ENCODE peak calls at places on chromosomes 6 and 20, in eight cellular contexts. S is CD8-positive, alpha-beta T cell; T is psoas muscle; U is heart right ventricle; G is effector memory CD4-positive, alpha-beta T cell; F is mesenchymal stem cell; X is ascending aorta; O is heart left ventricle. B is an unnamed sample. For H3K4me1, the result is how much of the 10 kb centered on the place peaks cover.

GRCh38 chr6:75563032-75563431 is 38.6 kb upstream of the SENP6 start:
- DNase-seq in S (no peak), F (peak), X (no peak), G (no peak), T (no peak), U (no peak), O (no peak), B (no peak)

GRCh38 chr20:16040742-16041141 is 532.5 kb downstream of the KIF16B start:
- DNase-seq in X (no peak), U (no peak), O (no peak), T (no peak), F (no peak), S (no peak), G (no peak), B (no peak)

GRCh38 chr20:37937686-37938085 is 34.8 kb downstream of the VSTM2L start:
- DNase-seq in F (no peak), O (no peak), T (no peak), U (no peak), X (no peak), G (no peak), S (no peak), B (no peak)

GRCh38 chr6:93424303-93425064 is 5.1 kb upstream of the EPHA7 start:
- DNase-seq in U (no peak), O (no peak), G (no peak), X (no peak), S (no peak), T (no peak), F (peak), B (no peak)

GRCh38 chr6:50539441-50539840 is 173.9 kb upstream of the TFAP2D start:
- DNase-seq in G (no peak), X (no peak), T (no peak), U (no peak), F (no peak), O (no peak), S (no peak), B (no peak)

GRCh38 chr6:134079406-134079921 is 27.0 kb upstream of the SLC2A12 start:
- DNase-seq in U (no peak), T (no peak), G (no peak), O (no peak), X (no peak), S (no peak), F (no peak), B (no peak)

GRCh38 chr6:126054258-126054702 is 67.9 kb downstream of the TRMT11 start:
- DNase-seq in S (no peak), G (no peak), T (no peak), U (no peak), F (peak), O (no peak), X (no peak), B (peak)

GRCh38 chr20:41436679-41437078 is 70.1 kb upstream of the EMILIN3 start:
- DNase-seq in U (no peak), G (no peak), T (no peak), F (peak), S (no peak), X (no peak), O (no peak), B (no peak)

GRCh38 chr20:45283529-45284065 is 23.0 kb upstream of the RBPJL start:
- DNase-seq in O (no peak), T (no peak), U (no peak), X (no peak), F (no peak), G (no peak), S (no peak), B (no peak)

GRCh38 chr6:158698876-158699440 is 49.1 kb downstream of the SYTL3 start:
- DNase-seq in U (no peak), X (peak), F (peak), G (no peak), S (no peak), T (no peak), O (no peak), B (no peak)

GRCh38 chr6:134103004-134103403 is 50.6 kb upstream of the SLC2A12 start:
- DNase-seq in F (no peak), T (no peak), O (no peak), U (no peak), X (no peak), G (no peak), S (no peak), B (no peak)

GRCh38 chr6:90983462-90983861 is 396.6 kb upstream of the MAP3K7 start:
- DNase-seq in S (no peak), T (no peak), F (no peak), U (no peak), G (no peak), X (no peak), O (no peak), B (no peak)

DNA sequence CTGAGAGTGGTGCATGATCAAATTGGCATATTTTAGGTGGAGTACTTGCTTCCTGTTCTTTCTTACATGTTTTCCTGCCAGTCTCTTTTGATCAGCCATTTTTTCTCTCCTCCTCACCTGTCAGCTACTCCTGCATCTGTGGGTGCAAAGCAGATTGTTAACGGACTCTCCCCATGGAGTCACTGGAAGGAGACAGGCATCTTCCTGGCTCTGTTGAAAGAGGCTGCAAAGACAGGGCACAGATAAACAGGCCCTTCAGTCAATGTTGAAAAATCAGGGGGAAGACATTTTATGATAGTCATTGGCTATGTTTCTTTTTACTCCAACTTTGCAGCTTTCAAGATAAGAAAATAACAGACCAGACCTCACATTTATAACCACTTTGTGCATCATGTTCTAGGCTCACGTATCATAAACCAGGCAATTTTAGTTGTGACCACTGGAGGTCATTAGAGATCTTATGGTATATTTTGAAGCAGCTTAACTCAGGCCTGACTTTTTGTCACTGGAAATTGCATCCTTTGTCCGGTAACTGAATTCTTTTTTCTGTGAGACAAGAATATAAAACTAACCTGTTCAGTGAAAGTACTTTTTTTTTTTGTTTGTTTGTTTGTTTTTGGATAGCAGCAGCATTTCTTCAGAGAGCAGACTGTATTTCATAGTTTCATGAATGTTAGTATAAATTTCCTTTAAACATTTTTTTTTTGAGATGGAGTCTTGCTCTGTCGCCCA is 20.1 kb downstream of the ECT2L start:
- DNase-seq in U (no peak), F (peak), X (no peak), T (no peak), S (no peak), O (no peak), G (no peak), B (peak)
- H3K27ac ChIP-seq in U (no peak), F (no peak), X (no peak), T (no peak), S (no peak), O (no peak), G (no peak), B (no peak)

GRCh38 chr20:62732766-62733165 is 24.1 kb downstream of the NTSR1 start:
- DNase-seq in X (no peak), U (no peak), S (no peak), O (no peak), T (no peak), G (no peak), F (no peak), B (no peak)

GRCh38 chr20:62734336-62734735 is 25.7 kb downstream of the NTSR1 start:
- DNase-seq in S (no peak), F (no peak), G (no peak), U (no peak), X (no peak), T (no peak), O (peak), B (no peak)

GRCh38 chr20:62733250-62733842 is 24.7 kb downstream of the NTSR1 start:
- DNase-seq in T (no peak), S (no peak), F (no peak), U (no peak), O (no peak), X (no peak), G (no peak), B (no peak)

GRCh38 chr20:62734881-62735280 is 26.2 kb downstream of the NTSR1 start:
- DNase-seq in U (no peak), F (no peak), G (no peak), X (no peak), S (no peak), T (no peak), O (peak), B (no peak)

DNA sequence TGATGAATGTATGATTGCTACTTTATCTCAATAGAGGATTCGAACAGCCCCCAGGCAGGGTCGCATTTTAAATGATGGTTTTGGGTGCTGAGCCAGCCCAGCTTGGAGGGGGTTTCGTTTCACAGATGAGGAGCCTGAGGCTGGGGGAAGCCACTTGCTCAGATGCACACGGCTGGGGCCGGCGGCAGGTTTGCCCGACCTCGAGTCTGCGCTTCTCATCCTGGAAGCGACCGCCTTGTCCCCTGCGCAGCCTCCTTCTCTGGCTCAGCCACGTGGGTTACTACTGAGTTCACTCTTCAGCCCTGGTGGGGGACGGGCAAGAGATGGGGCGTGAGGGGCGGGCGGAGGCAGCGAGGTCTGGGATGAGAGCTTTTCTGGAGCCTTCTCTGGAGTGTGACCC is 25.3 kb downstream of the NTSR1 start:
- DNase-seq in O (peak), S (no peak), U (no peak), T (no peak), G (no peak), X (no peak), F (no peak), B (peak)
- H3K4me1 ChIP-seq in O (under half), S (under half), U (under half), T (under half), G (under half), X (under half), F (under half), B (under half)

GRCh38 chr20:63952769-63953168 is 3.4 kb downstream of the UCKL1 start:
- DNase-seq in O (no peak), X (no peak), S (no peak), G (no peak), F (no peak), U (no peak), T (no peak), B (no peak)
- H3K27ac ChIP-seq in O (peak), X (no peak), S (no peak), G (no peak), F (no peak), U (peak), T (peak), B (peak)

GRCh38 chr20:5642155-5642981 is 107.8 kb upstream of the SHLD1 start:
- DNase-seq in F (peak), U (no peak), O (peak), T (no peak), S (no peak), G (no peak), X (no peak), B (peak)
- H3K4me1 ChIP-seq in F (under half), U (under half), O (under half), T (under half), S (under half), G (under half), X (under half), B (under half)

GRCh38 chr6:57302477-57302876 is 15.0 kb upstream of the PRIM2 start:
- DNase-seq in X (no peak), T (no peak), O (no peak), U (no peak), G (no peak), S (no peak), F (peak), B (no peak)
- H3K27ac ChIP-seq in X (no peak), T (no peak), O (no peak), U (no peak), G (no peak), S (no peak), F (no peak), B (no peak)

DNA sequence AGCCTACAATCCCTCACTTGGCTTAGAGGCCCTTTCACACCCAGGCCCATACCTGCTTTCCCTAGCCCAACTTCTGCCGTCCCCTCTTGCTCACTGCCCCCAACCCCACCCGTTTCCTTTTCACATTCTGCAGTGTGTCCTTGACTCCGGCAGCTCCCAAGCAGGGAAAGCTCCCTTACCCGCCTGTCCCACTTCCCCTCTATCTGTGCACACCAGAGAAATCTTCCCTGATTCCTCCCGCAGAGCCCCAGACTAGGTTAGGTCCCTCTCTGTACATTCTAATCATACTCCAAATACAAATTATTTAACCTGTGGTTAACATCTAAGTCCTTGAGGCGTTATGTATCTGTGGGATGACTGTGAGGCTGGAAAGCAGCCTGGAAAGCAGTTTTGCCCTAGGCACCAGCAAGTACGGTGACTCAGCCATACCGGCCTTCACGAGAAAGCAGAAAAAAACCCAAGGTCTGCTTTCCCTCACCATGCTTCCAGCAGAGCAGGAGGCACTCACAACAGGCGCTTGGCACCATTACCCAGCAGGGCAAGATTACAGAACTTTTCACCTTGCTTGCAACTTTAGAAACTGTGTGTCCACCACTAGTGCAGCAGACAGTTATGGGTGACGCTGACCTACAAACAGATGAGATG is 22.3 kb downstream of the ELOVL5 start:
- DNase-seq in U (no peak), S (no peak), X (peak), F (peak), O (peak), G (no peak), T (peak), B (peak)
- H3K4me1 ChIP-seq in U (under half), S (under half), X (under half), F (under half), O (under half), G (under half), T (under half), B (half or more)

B was measured in adrenal gland.